ENCODE peak calls at places on chromosomes 6 and 20, in five cellular contexts. T is SK-N-SH, F is uterus, D is psoas muscle, M is left ventricle myocardium inferior. Z is an unnamed sample.
A peak's percentile ranks its signal among the peaks of the same experiment; 100 is the strongest.

GRCh38 chr6:43575105-43575771 is 600 bp downstream of the XPO5 start:
- DNase-seq in T (peak; percentile 68), F (no peak), D (no peak), M (peak; percentile 29), Z (peak; percentile 48)

GRCh38 chr20:38590682-38591483 is 9.9 kb downstream of the ADIG start:
- DNase-seq in T (no peak), F (no peak), D (no peak), M (no peak), Z (no peak)

GRCh38 chr20:11544029-11544678 is 373.5 kb upstream of the BTBD3 start:
- DNase-seq in T (peak; percentile 43), F (peak; percentile 24), D (no peak), M (no peak), Z (peak; percentile 62)

GRCh38 chr6:27866370-27867050 is 45.7 kb downstream of the OR2B2 start:
- DNase-seq in T (peak; percentile 62), F (no peak), D (no peak), M (no peak), Z (no peak)

GRCh38 chr6:32152414-32153251 is 894 bp upstream of the PRRT1 start:
- DNase-seq in T (peak; percentile 48), F (no peak), D (no peak), M (no peak), Z (no peak)

GRCh38 chr6:24849713-24850112 is 51.0 kb upstream of the ARMH2 start:
- DNase-seq in T (no peak), F (no peak), D (no peak), M (no peak), Z (no peak)

GRCh38 chr6:31462026-31462963 is 35.6 kb upstream of the MICB start:
- DNase-seq in T (no peak), F (no peak), D (no peak), M (no peak), Z (no peak)

GRCh38 chr20:14830899-14831298 is 493.5 kb upstream of the FLRT3 start:
- DNase-seq in T (no peak), F (no peak), D (no peak), M (no peak), Z (no peak)

GRCh38 chr6:35776364-35777215 is at the start of gene CLPSL2:
- DNase-seq in T (peak; percentile 82), F (no peak), D (no peak), M (no peak), Z (no peak)

GRCh38 chr6:39979461-39980328 is 45.4 kb upstream of the MOCS1 start:
- DNase-seq in T (no peak), F (peak; percentile 15), D (no peak), M (no peak), Z (no peak)

GRCh38 chr6:65004283-65004682 is 702.7 kb downstream of the EYS start:
- DNase-seq in T (no peak), F (no peak), D (no peak), M (no peak), Z (no peak)

GRCh38 chr20:38748863-38749153 is 548 bp downstream of the ACTR5 start:
- DNase-seq in T (no peak), F (peak; percentile 23), D (no peak), M (no peak), Z (no peak)

GRCh38 chr6:107491059-107491609 is 1.2 kb downstream of the SOBP start:
- DNase-seq in T (peak; percentile 78), F (peak; percentile 75), D (peak; percentile 88), M (peak; percentile 84), Z (peak; percentile 78)

GRCh38 chr6:141700836-141701235 is 431.9 kb upstream of the GJE1 start:
- DNase-seq in T (no peak), F (no peak), D (no peak), M (no peak), Z (no peak)

GRCh38 chr6:24911983-24912382 is 23.8 kb downstream of the RIPOR2 start:
- DNase-seq in T (no peak), F (no peak), D (no peak), M (no peak), Z (no peak)

GRCh38 chr6:121794630-121795029 is 359.2 kb downstream of the GJA1 start:
- DNase-seq in T (no peak), F (no peak), D (no peak), M (no peak), Z (no peak)

GRCh38 chr6:107656883-107657282 is 167.0 kb downstream of the SOBP start:
- DNase-seq in T (no peak), F (no peak), D (no peak), M (peak; percentile 55), Z (no peak)

GRCh38 chr6:39420300-39421265 is 98.1 kb upstream of the KCNK16 start:
- DNase-seq in T (no peak), F (no peak), D (no peak), M (no peak), Z (peak; percentile 57)

GRCh38 chr6:140979642-140980091 is 1153.1 kb upstream of the GJE1 start:
- DNase-seq in T (no peak), F (peak; percentile 22), D (no peak), M (no peak), Z (peak; percentile 8)

GRCh38 chr20:48698507-48699267 is 129.1 kb downstream of the PREX1 start:
- DNase-seq in T (no peak), F (no peak), D (no peak), M (no peak), Z (no peak)

GRCh38 chr6:34414999-34415858 is 10.6 kb downstream of the RPS10 start:
- DNase-seq in T (peak; percentile 47), F (peak; percentile 42), D (no peak), M (no peak), Z (peak; percentile 75)

GRCh38 chr6:85714893-85715530 is 72.3 kb upstream of the SYNCRIP start:
- DNase-seq in T (no peak), F (no peak), D (no peak), M (no peak), Z (no peak)

GRCh38 chr6:73608761-73609160 is 45.0 kb downstream of the SLC17A5 start:
- DNase-seq in T (no peak), F (no peak), D (no peak), M (no peak), Z (no peak)

GRCh38 chr20:59948828-59949720 is 8.9 kb downstream of the FAM217B start:
- DNase-seq in T (peak; percentile 44), F (no peak), D (no peak), M (no peak), Z (peak; percentile 40)

GRCh38 chr6:132063738-132064137 is 112.6 kb upstream of the CCN2 start:
- DNase-seq in T (no peak), F (no peak), D (no peak), M (no peak), Z (no peak)

GRCh38 chr6:74068945-74069570 is 373.1 kb downstream of the CD109 start:
- DNase-seq in T (no peak), F (no peak), D (no peak), M (no peak), Z (no peak)

GRCh38 chr20:60304026-60304590 is 345.9 kb downstream of the CDH26 start:
- DNase-seq in T (no peak), F (no peak), D (no peak), M (no peak), Z (no peak)

GRCh38 chr20:62104791-62105345 is 17.4 kb upstream of the LSM14B start:
- DNase-seq in T (no peak), F (peak; percentile 37), D (no peak), M (no peak), Z (no peak)
- H3K9me3 ChIP-seq in T (peaks cover 4% of the 10 kb centered on the region), F (peaks cover 12% of the 10 kb centered on the region), D (peaks cover 35% of the 10 kb centered on the region), M (peaks cover 66% of the 10 kb centered on the region), Z (peaks cover 27% of the 10 kb centered on the region)

GRCh38 chr6:71482742-71483141 is 194.1 kb downstream of the OGFRL1 start:
- DNase-seq in T (no peak), F (no peak), D (no peak), M (no peak), Z (no peak)
- TF ChIP-seq CTCF in T (peak; percentile 48), F (no peak), D (peak; percentile 13), M (peak; percentile 43), Z (peak; percentile 48)

GRCh38 chr6:22848121-22848520 is 278.8 kb downstream of the HDGFL1 start:
- DNase-seq in T (no peak), F (no peak), D (no peak), M (no peak), Z (no peak)
- H3K9me3 ChIP-seq in T (no peaks in the 10 kb centered on the region), F (no peaks in the 10 kb centered on the region), D (no peaks in the 10 kb centered on the region), M (peaks cover 6% of the 10 kb centered on the region), Z (no peaks in the 10 kb centered on the region)

GRCh38 chr6:81708306-81708705 is 44.2 kb downstream of the TENT5A start:
- DNase-seq in T (no peak), F (no peak), D (no peak), M (no peak), Z (no peak)
- TF ChIP-seq CTCF in T (no peak), F (no peak), D (no peak), M (no peak), Z (no peak)